ENCODE peak calls at places on chromosomes 4 and X, in five cellular contexts. N, Y, C, P and R are unnamed samples. For H3K4me1, the result is how much of the 10 kb centered on the place peaks cover.

GRCh38 chr4:155526452-155527169 is 140.0 kb upstream of the GUCY1A1 start:
- DNase-seq in N (no peak), Y (no peak), C (no peak), P (no peak), R (no peak)

GRCh38 chr4:100019821-100020220 is 69.7 kb upstream of the H2AZ1 start:
- DNase-seq in N (no peak), Y (no peak), C (no peak), P (no peak), R (no peak)

GRCh38 chrX:70322784-70323183 is 32.9 kb downstream of the KIF4A start:
- DNase-seq in N (peak), Y (no peak), C (no peak), P (no peak), R (no peak)

GRCh38 chrX:49978191-49978590 is 55.8 kb downstream of the CLCN5 start:
- DNase-seq in N (no peak), Y (no peak), C (no peak), P (no peak), R (no peak)

GRCh38 chr4:47525154-47525819 is 40.2 kb downstream of the ATP10D start:
- DNase-seq in N (no peak), Y (peak), C (peak), P (no peak), R (peak)

GRCh38 chr4:118968006-118968405 is 79.4 kb downstream of the SYNPO2 start:
- DNase-seq in N (peak), Y (peak), C (peak), P (peak), R (peak)

GRCh38 chr4:52907510-52907909 is 45.4 kb downstream of the RASL11B start:
- DNase-seq in N (no peak), Y (no peak), C (no peak), P (no peak), R (no peak)

GRCh38 chr4:10075158-10075863 is 41.3 kb downstream of the WDR1 start:
- DNase-seq in N (peak), Y (no peak), C (no peak), P (no peak), R (no peak)

GRCh38 chrX:129726307-129727111 is 12.3 kb upstream of the XPNPEP2 start:
- DNase-seq in N (peak), Y (peak), C (peak), P (peak), R (peak)

GRCh38 chrX:52870041-52870440 is 2.2 kb upstream of the XAGE3 start:
- DNase-seq in N (no peak), Y (no peak), C (no peak), P (no peak), R (no peak)

GRCh38 chrX:43224496-43224895 is 431.6 kb upstream of the MAOA start:
- DNase-seq in N (no peak), Y (no peak), C (no peak), P (no peak), R (no peak)

GRCh38 chr4:184251680-184252000 is 34.0 kb upstream of the ENPP6 start:
- DNase-seq in N (no peak), Y (no peak), C (no peak), P (no peak), R (no peak)

GRCh38 chrX:49627030-49627777 is 28.4 kb downstream of the GAGE1 start:
- DNase-seq in N (peak), Y (no peak), C (no peak), P (peak), R (no peak)

GRCh38 chr4:2788532-2789103 is 4.3 kb upstream of the SH3BP2 start:
- DNase-seq in N (peak), Y (no peak), C (no peak), P (no peak), R (no peak)

GRCh38 chr4:115101675-115102074 is 11.7 kb downstream of the NDST4 start:
- DNase-seq in N (no peak), Y (no peak), C (no peak), P (no peak), R (no peak)

GRCh38 chrX:17932781-17933180 is 71.7 kb upstream of the RAI2 start:
- DNase-seq in N (no peak), Y (no peak), C (no peak), P (no peak), R (no peak)

GRCh38 chrX:106903291-106903820 is at the start of gene RIPPLY1:
- DNase-seq in N (no peak), Y (no peak), C (no peak), P (peak), R (no peak)

GRCh38 chrX:102651968-102652744 is 873 bp downstream of the GPRASP1 start:
- DNase-seq in N (peak), Y (peak), C (peak), P (peak), R (no peak)

GRCh38 chrX:143378851-143379250 is 138.4 kb downstream of the SPANXN3 start:
- DNase-seq in N (no peak), Y (no peak), C (no peak), P (no peak), R (no peak)

GRCh38 chr4:4914059-4914820 is 54.8 kb downstream of the MSX1 start:
- DNase-seq in N (no peak), Y (no peak), C (peak), P (no peak), R (no peak)

GRCh38 chrX:11666180-11666579 is 460 bp upstream of the ARHGAP6 start:
- DNase-seq in N (peak), Y (no peak), C (no peak), P (peak), R (no peak)

GRCh38 chrX:104113237-104113965 is 1.1 kb downstream of the ZCCHC18 start:
- DNase-seq in N (peak), Y (no peak), C (no peak), P (peak), R (peak)

GRCh38 chrX:45191383-45191782 is 9.3 kb downstream of the DIPK2B start:
- DNase-seq in N (no peak), Y (no peak), C (no peak), P (no peak), R (no peak)

GRCh38 chr4:152106113-152106763 is 345.4 kb upstream of the GATB start:
- DNase-seq in N (no peak), Y (peak), C (peak), P (no peak), R (peak)
- H3K27ac ChIP-seq in N (no peak), Y (no peak), C (no peak), P (no peak), R (peak)

GRCh38 chr4:8591626-8592365 is 769 bp upstream of the CPZ start:
- DNase-seq in N (peak), Y (no peak), C (no peak), P (peak), R (no peak)

GRCh38 chr4:8589336-8589735 is 3.2 kb upstream of the CPZ start:
- DNase-seq in N (no peak), Y (no peak), C (no peak), P (no peak), R (no peak)

GRCh38 chr4:8590546-8590880 is 2.1 kb upstream of the CPZ start:
- DNase-seq in N (no peak), Y (no peak), C (no peak), P (no peak), R (no peak)

GRCh38 chr4:8591114-8591513 is 1.5 kb upstream of the CPZ start:
- DNase-seq in N (no peak), Y (no peak), C (no peak), P (no peak), R (no peak)

DNA sequence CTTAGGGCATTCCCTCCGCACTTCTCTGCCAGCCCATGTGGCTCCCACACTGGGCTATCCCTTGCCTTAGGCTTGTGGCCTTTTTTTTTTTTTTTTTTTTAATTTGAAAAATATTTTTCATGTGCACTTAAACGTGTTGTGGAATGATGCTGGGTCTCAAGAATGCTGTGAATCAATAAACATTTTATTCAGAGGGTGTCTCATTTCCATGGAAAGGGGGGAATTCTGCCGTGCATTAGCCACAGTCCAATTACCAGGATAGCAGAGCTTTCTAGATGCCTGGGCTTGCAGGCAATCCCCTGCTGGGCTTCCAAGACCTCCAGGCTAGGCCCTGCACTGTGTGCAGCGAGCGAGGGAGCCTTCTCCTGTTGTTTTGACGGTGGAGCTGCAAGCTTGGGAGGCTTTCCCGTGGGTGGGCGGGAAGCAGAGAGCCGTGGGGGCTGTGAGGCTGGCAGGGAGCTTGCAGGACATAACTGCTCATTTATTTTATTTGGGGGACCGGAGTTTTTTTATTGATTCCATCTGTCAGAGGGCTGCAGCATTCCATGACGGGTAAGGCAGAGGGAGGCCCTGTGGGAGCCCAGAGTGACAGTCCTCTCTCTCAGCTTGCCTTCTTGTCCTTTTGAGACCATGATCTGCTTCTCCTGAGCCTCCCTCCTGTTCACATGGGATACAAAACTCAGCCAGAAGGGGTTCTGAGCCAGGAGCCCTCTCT is 2.6 kb upstream of the CPZ start:
- DNase-seq in N (no peak), Y (no peak), C (no peak), P (peak), R (peak)
- H3K4me1 ChIP-seq in N (under half), Y (under half), C (under half), P (under half), R (half or more)

DNA sequence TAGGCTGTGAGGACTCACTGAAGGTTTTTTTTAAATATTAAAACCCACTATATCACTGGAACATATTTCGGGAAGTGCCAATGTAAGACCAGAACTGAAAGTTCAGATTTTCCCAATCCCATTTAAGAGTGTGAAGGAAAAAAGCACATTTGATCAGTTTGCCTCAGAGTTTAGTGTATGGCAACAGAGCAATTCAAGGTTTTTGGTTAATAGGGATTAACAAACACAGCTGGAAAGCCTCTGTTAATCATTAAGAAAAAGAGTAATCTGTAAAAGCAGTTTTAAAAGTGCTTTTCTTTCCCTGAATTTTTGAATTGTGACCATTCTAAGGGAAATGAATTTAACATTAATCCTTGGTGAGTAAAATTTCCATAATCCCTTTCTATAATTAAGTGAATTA is 60.4 kb downstream of the NPY5R start:
- DNase-seq in N (no peak), Y (no peak), C (no peak), P (peak), R (no peak)
- H3K4me3 ChIP-seq in N (peak), Y (no peak), C (no peak), P (no peak), R (no peak)

GRCh38 chrX:13112499-13112898 is 68.1 kb upstream of the FAM9C start:
- DNase-seq in N (no peak), Y (no peak), C (no peak), P (no peak), R (no peak)

GRCh38 chrX:13115457-13115856 is 71.0 kb upstream of the FAM9C start:
- DNase-seq in N (no peak), Y (no peak), C (no peak), P (no peak), R (no peak)

GRCh38 chrX:13109811-13110210 is 65.4 kb upstream of the FAM9C start:
- DNase-seq in N (no peak), Y (no peak), C (no peak), P (no peak), R (no peak)

DNA sequence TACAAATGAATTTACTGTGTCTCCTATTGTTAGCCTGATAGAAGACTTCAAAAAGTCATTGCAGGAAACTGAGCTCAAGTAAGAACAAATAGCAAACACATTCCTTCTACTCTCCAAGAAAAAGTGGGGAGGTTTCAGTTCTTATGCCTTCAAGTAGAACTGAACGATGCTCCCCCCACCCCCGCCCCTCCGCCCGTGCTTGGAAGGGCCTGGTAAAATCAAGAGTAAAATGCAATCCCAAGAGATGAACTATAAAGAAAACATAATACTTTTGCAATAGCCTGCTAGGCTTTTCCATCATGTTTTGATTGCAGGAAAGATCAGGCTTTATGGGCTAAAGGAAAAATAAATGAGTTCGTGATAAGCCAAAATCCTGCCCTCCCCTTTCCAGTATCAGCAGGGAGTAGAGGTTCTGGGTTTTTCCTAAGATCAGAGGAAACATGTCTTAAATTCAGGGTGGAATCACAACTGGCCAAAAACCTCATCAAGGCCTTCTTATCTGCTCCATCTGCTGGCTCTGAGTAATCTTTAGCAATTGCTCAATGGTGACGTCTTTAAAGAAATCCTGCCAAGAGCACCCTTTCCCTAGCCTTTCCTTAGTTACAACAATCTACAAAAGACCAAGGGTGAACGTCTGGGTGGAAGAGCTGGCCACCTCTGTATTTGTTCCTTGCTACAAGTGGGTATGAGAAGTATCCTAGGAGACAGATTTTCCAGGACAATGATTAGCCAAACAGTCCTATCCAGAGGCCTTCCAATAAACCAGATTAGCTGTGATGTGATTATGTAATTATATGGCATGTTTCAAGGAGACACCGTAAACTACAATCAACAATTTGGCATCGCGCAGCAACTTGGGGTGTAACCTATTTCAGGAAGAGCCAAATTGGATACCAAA is 66.3 kb upstream of the FAM9C start:
- DNase-seq in N (no peak), Y (peak), C (peak), P (no peak), R (no peak)
- H3K27ac ChIP-seq in N (no peak), Y (peak), C (peak), P (no peak), R (peak)

GRCh38 chr4:151415978-151416377 is 7.0 kb downstream of the FHIP1A start:
- DNase-seq in N (no peak), Y (no peak), C (no peak), P (no peak), R (peak)

GRCh38 chr4:151417164-151417571 is 8.2 kb downstream of the FHIP1A start:
- DNase-seq in N (no peak), Y (no peak), C (no peak), P (peak), R (no peak)

GRCh38 chr4:151418385-151418784 is 9.4 kb downstream of the FHIP1A start:
- DNase-seq in N (no peak), Y (no peak), C (no peak), P (no peak), R (peak)

GRCh38 chr4:151418856-151419255 is 9.9 kb downstream of the FHIP1A start:
- DNase-seq in N (no peak), Y (no peak), C (no peak), P (no peak), R (no peak)

GRCh38 chr4:151417766-151418376 is 8.9 kb downstream of the FHIP1A start:
- DNase-seq in N (no peak), Y (no peak), C (no peak), P (no peak), R (no peak)
- H3K4me1 ChIP-seq in N (under half), Y (under half), C (under half), P (under half), R (under half)

DNA sequence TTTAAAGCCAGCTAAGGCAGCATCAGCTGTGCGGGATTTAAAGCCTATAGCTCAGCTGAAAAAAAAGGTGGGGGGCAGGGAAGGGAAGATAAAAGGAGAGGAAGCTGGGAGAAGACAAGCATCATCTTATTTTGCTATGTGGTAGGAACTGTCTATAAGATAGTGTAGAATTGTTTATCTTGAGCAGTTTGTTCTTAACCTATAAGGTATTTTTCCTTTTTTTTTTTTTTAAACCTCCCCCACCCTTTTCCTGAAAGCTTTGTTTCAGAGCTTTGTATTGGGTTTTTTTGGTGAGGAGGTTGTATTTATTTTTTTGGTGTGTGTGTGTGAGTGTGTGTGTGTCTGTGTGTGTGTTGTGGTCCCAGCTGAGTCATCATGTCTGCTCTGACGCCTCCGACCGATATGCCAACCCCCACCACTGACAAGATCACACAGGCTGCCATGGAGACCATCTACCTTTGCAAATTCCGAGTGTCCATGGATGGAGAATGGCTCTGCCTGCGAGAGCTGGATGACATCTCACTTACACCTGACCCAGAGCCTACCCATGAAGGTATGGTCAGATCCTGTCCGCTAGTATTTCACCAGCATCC is 531 bp downstream of the RUFY3 start:
- DNase-seq in N (peak), Y (no peak), C (no peak), P (no peak), R (peak)
- H3K4me3 ChIP-seq in N (no peak), Y (peak), C (peak), P (peak), R (no peak)

GRCh38 chr4:8182858-8183725 is 16.0 kb upstream of the SH3TC1 start:
- DNase-seq in N (no peak), Y (peak), C (peak), P (no peak), R (peak)
- H3K27ac ChIP-seq in N (no peak), Y (peak), C (no peak), P (no peak), R (peak)